ENCODE peak calls at places on chromosomes 12 and 14, in four cellular contexts. N, J, O and X are unnamed samples.

GRCh38 chr14:78933948-78934524 is 763.9 kb downstream of the NRXN3 start:
- DNase-seq in O (no peak), N (no peak), J (no peak), X (peak; percentile 14)

GRCh38 chr14:21084988-21085853 is 13.2 kb downstream of the ZNF219 start:
- DNase-seq in N (no peak), O (no peak), J (no peak), X (no peak)

GRCh38 chr12:14239935-14240872 is 125.3 kb upstream of the ATF7IP start:
- DNase-seq in O (peak; percentile 75), J (no peak), N (no peak), X (no peak)

GRCh38 chr12:111268738-111269572 is 99.9 kb downstream of the PHETA1 start:
- DNase-seq in N (no peak), J (peak; percentile 6), O (no peak), X (no peak)

GRCh38 chr12:26878661-26879119 is 45.7 kb upstream of the ITPR2 start:
- DNase-seq in N (peak; percentile 84), O (no peak), J (no peak), X (no peak)

GRCh38 chr12:111761706-111762105 is 5.0 kb upstream of the ALDH2 start:
- DNase-seq in O (no peak), J (no peak), N (no peak), X (no peak)

GRCh38 chr14:90743826-90744225 is 72.4 kb downstream of the TTC7B start:
- DNase-seq in J (no peak), N (no peak), O (no peak), X (no peak)

GRCh38 chr12:113468365-113469223 is 3.1 kb downstream of the LHX5 start:
- DNase-seq in J (no peak), O (no peak), N (no peak), X (no peak)

DNA sequence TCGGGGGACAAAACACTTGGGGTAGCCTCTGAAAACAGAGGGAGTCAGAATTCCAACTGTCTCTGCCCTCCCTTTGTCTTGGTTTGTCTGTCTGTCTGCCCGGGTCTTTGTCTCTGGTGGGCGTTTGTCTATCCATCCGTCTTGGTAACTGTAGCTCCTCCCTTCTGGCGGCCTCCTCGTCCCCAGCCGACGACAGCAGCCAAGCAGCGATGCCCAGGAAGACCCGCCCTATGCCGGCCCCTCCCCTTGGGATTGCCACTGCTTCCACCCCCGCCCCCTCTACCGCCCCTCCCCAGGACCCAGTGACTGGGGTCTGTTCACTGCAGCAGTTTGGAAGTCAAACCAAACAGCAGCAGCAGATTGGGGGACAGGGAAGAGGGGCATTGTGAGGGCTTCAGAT is 2.2 kb upstream of the RARG start:
- DNase-seq in N (no peak), J (no peak), O (no peak), X (no peak)
- H3K4me1 ChIP-seq in N (peaks cover 76% of the 10 kb centered on the region), J (peaks cover 71% of the 10 kb centered on the region), O (peaks cover 22% of the 10 kb centered on the region), X (peaks cover 29% of the 10 kb centered on the region)

GRCh38 chr14:94771191-94771905 is 1.4 kb upstream of the GSC start:
- DNase-seq in O (no peak), N (no peak), J (no peak), X (no peak)
- H3K4me1 ChIP-seq in O (no peaks in the 10 kb centered on the region), N (peaks cover 29% of the 10 kb centered on the region), J (no peaks in the 10 kb centered on the region), X (peaks cover 26% of the 10 kb centered on the region)

DNA sequence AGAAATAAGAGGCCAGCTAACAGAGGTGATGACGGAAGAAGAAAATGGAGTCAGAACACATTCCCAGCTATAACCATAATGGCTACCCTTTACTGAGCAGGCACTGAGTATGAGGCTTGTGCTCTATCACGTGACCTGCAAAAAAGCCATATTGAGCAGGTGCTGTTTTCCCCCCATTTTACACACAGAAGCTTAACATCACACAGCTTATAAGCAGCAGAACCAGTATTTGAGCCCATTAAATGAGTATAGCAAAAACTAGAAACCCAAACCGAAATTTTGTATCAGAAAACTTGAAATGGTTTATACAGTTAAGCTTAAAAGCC is 28.4 kb downstream of the PAPLN start:
- DNase-seq in J (no peak), N (no peak), O (no peak), X (no peak)
- H3K4me1 ChIP-seq in J (no peaks in the 10 kb centered on the region), N (peaks cover 3% of the 10 kb centered on the region), O (peaks cover 14% of the 10 kb centered on the region), X (no peaks in the 10 kb centered on the region)

DNA sequence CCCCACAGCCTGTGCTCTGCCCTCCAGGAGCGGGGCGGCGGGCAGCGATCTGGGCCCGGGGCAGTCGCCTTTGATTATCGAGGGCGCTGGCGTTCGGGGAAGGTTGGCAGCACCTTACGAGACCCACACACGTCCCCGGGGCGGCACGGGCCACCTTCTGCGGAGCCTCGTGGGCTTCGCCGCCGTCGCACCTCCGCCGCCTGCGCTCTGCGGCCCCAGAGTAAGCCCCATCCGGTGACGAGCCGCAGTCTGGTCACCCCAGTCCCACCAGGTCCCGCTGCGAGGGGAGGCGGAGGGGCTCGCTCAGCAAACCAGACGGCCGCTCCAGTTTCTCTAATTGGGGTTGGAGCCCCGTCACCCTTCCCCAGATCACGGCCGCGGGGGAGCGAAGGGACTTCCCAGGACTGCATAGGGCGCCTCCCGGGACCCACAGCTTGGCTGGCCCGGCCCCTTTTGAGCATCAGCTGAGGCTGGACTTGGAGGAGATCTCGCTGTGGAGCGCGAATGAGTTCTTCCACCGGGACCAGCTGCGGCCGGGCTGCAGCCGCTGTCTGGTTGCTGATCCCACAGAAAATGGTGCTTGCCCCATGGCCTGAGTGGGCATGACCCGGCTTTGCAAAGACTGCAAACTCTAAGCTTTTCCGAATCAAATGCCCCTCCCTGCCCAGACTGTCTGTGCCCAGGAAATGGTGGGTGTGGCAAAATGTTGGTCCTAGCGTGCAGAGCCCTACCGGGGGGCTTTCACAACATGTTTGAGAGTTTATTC is 559 bp downstream of the LGALS3 start:
- DNase-seq in J (no peak), O (no peak), N (peak; percentile 87), X (peak; percentile 67)
- H3K4me1 ChIP-seq in J (peaks cover 61% of the 10 kb centered on the region), O (peaks cover 6% of the 10 kb centered on the region), N (peaks cover 81% of the 10 kb centered on the region), X (peaks cover 70% of the 10 kb centered on the region)

DNA sequence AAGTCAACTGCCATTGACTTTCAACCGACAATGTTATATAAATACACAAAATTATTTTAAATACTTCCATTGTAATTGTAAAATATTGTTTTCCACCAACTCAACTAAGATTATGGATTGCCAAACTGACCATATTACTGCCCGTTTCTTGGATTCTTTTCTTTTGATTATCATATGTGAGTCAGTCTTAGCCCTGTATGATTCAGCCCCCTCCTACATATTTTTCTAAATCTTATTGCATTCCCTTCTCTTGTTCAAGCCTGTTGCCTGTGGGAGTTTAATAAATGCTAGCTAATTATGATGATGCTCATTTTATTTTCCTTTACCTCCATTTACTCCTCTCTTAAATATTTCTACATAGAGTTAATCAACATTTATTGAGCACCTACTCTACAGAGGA is 6.8 kb downstream of the RASSF9 start:
- DNase-seq in O (no peak), N (no peak), J (no peak), X (no peak)
- H3K4me1 ChIP-seq in O (no peaks in the 10 kb centered on the region), N (peaks cover 21% of the 10 kb centered on the region), J (no peaks in the 10 kb centered on the region), X (no peaks in the 10 kb centered on the region)

GRCh38 chr12:89347325-89347829 is 4.9 kb downstream of the DUSP6 start:
- DNase-seq in J (no peak), O (no peak), N (no peak), X (no peak)
- H3K4me1 ChIP-seq in J (peaks cover 53% of the 10 kb centered on the region), O (peaks cover 18% of the 10 kb centered on the region), N (peaks cover 55% of the 10 kb centered on the region), X (peaks cover 24% of the 10 kb centered on the region)

DNA sequence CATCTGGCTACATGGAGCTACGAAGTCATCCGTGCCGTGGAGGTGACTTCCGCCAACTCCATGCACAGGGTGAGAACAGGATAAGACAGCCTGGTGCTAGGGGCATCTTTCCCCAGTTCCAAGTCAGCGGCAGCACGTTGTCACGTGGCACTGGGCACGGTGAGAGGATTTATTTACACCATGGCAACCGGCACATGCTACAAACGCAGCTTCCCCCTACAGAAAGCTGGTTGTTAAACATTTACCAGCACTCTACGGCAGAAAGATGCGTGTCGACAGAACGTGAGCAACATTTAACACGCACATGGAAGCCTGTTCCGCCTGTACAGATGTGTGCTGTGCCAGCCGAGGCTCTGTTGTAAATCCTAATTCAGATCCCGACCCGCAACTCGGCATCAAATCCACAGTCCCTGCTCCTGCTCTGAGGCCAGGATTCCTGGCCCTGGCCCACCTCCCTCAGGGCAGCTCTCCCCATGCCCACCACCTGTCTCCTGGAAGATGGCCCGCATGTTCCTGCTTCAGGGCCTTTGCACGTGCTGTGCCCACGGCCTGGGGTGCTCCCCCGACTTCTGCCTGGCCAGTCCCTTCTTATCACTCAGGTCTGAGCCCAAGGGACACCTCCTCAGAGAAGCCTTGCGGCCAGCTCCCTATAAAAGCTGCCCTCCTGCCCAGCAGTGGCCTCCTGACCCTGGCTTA is 114.1 kb downstream of the RFLNA start:
- DNase-seq in J (no peak), N (no peak), O (no peak), X (no peak)
- H3K4me1 ChIP-seq in J (no peaks in the 10 kb centered on the region), N (peaks cover 59% of the 10 kb centered on the region), O (no peaks in the 10 kb centered on the region), X (peaks cover 30% of the 10 kb centered on the region)

GRCh38 chr14:105201156-105201927 is 20.2 kb upstream of the NUDT14 start:
- DNase-seq in J (no peak), N (no peak), O (no peak), X (no peak)
- H3K4me1 ChIP-seq in J (peaks cover 34% of the 10 kb centered on the region), N (peaks cover 62% of the 10 kb centered on the region), O (peaks cover 7% of the 10 kb centered on the region), X (peaks cover 65% of the 10 kb centered on the region)